ENCODE peak calls at places on chromosomes 11 and 22, in ten cellular contexts. One of them, this sample, is unnamed.
A peak's percentile ranks its signal among the peaks of the same experiment; 100 is the strongest.

GRCh38 chr11:128890543-128891409 is at the start of gene KCNJ5:
- DNase-seq in nucleus accumbens: peak; percentile 31
- DNase-seq in posterior cingulate gyrus: peak; percentile 39
- DNase-seq in NCI-H1417 treated with DMSO at 0.1 percent for 48 hours: peak; percentile 17
- DNase-seq in D721Med: no peak
- DNase-seq in fibroblast of villous mesenchyme: peak; percentile 17
- DNase-seq in HT1080: no peak
- DNase-seq in fibroblast of the aortic adventitia: peak; percentile 30
- DNase-seq in stimulated activated CD4-positive, alpha-beta T cell treated with anti-CD3 and anti-CD28 coated beads, Interleukin-2, amount 100 ng/mL, for 48 hours: no peak
- DNase-seq in GM04504: no peak
- DNase-seq in this sample: no peak

GRCh38 chr22:38700271-38700788 is 413 bp downstream of the JOSD1 start:
- DNase-seq in stimulated activated CD4-positive, alpha-beta T cell treated with anti-CD3 and anti-CD28 coated beads, Interleukin-2, amount 100 ng/mL, for 48 hours: no peak
- DNase-seq in nucleus accumbens: no peak
- DNase-seq in fibroblast of the aortic adventitia: peak; percentile 49
- DNase-seq in NCI-H1417 treated with DMSO at 0.1 percent for 48 hours: no peak
- DNase-seq in fibroblast of villous mesenchyme: peak; percentile 69
- DNase-seq in GM04504: no peak
- DNase-seq in D721Med: no peak
- DNase-seq in posterior cingulate gyrus: peak; percentile 18
- DNase-seq in HT1080: no peak
- DNase-seq in this sample: no peak

GRCh38 chr11:67117667-67118058 is 1.4 kb upstream of the KDM2A start:
- DNase-seq in stimulated activated CD4-positive, alpha-beta T cell treated with anti-CD3 and anti-CD28 coated beads, Interleukin-2, amount 100 ng/mL, for 48 hours: peak; percentile 45
- DNase-seq in HT1080: no peak
- DNase-seq in NCI-H1417 treated with DMSO at 0.1 percent for 48 hours: no peak
- DNase-seq in GM04504: no peak
- DNase-seq in nucleus accumbens: peak; percentile 28
- DNase-seq in fibroblast of villous mesenchyme: peak; percentile 20
- DNase-seq in posterior cingulate gyrus: no peak
- DNase-seq in fibroblast of the aortic adventitia: no peak
- DNase-seq in D721Med: no peak
- DNase-seq in this sample: no peak

GRCh38 chr11:1868636-1869291 is 15.9 kb downstream of the LSP1 start:
- DNase-seq in GM04504: no peak
- DNase-seq in fibroblast of villous mesenchyme: no peak
- DNase-seq in NCI-H1417 treated with DMSO at 0.1 percent for 48 hours: no peak
- DNase-seq in D721Med: no peak
- DNase-seq in nucleus accumbens: no peak
- DNase-seq in HT1080: no peak
- DNase-seq in fibroblast of the aortic adventitia: no peak
- DNase-seq in posterior cingulate gyrus: no peak
- DNase-seq in stimulated activated CD4-positive, alpha-beta T cell treated with anti-CD3 and anti-CD28 coated beads, Interleukin-2, amount 100 ng/mL, for 48 hours: no peak
- DNase-seq in this sample: no peak

GRCh38 chr22:24304067-24304675 is 33.5 kb downstream of the SPECC1L start:
- DNase-seq in stimulated activated CD4-positive, alpha-beta T cell treated with anti-CD3 and anti-CD28 coated beads, Interleukin-2, amount 100 ng/mL, for 48 hours: no peak
- DNase-seq in GM04504: no peak
- DNase-seq in fibroblast of the aortic adventitia: no peak
- DNase-seq in posterior cingulate gyrus: no peak
- DNase-seq in fibroblast of villous mesenchyme: no peak
- DNase-seq in D721Med: no peak
- DNase-seq in NCI-H1417 treated with DMSO at 0.1 percent for 48 hours: no peak
- DNase-seq in nucleus accumbens: no peak
- DNase-seq in HT1080: no peak
- DNase-seq in this sample: no peak

GRCh38 chr11:36257351-36257750 is 31.9 kb downstream of the COMMD9 start:
- DNase-seq in fibroblast of villous mesenchyme: peak; percentile 52
- DNase-seq in NCI-H1417 treated with DMSO at 0.1 percent for 48 hours: no peak
- DNase-seq in D721Med: no peak
- DNase-seq in HT1080: no peak
- DNase-seq in stimulated activated CD4-positive, alpha-beta T cell treated with anti-CD3 and anti-CD28 coated beads, Interleukin-2, amount 100 ng/mL, for 48 hours: no peak
- DNase-seq in posterior cingulate gyrus: no peak
- DNase-seq in nucleus accumbens: no peak
- DNase-seq in GM04504: no peak
- DNase-seq in fibroblast of the aortic adventitia: peak; percentile 13
- DNase-seq in this sample: no peak

GRCh38 chr11:69534166-69534530 is 52.7 kb downstream of the LINC01488 start:
- DNase-seq in D721Med: no peak
- DNase-seq in GM04504: no peak
- DNase-seq in HT1080: no peak
- DNase-seq in fibroblast of villous mesenchyme: no peak
- DNase-seq in NCI-H1417 treated with DMSO at 0.1 percent for 48 hours: no peak
- DNase-seq in fibroblast of the aortic adventitia: no peak
- DNase-seq in stimulated activated CD4-positive, alpha-beta T cell treated with anti-CD3 and anti-CD28 coated beads, Interleukin-2, amount 100 ng/mL, for 48 hours: no peak
- DNase-seq in posterior cingulate gyrus: no peak
- DNase-seq in nucleus accumbens: no peak
- DNase-seq in this sample: no peak

GRCh38 chr11:125274774-125275173 is 110.2 kb downstream of the PKNOX2 start:
- DNase-seq in stimulated activated CD4-positive, alpha-beta T cell treated with anti-CD3 and anti-CD28 coated beads, Interleukin-2, amount 100 ng/mL, for 48 hours: no peak
- DNase-seq in nucleus accumbens: no peak
- DNase-seq in NCI-H1417 treated with DMSO at 0.1 percent for 48 hours: no peak
- DNase-seq in GM04504: no peak
- DNase-seq in D721Med: no peak
- DNase-seq in fibroblast of villous mesenchyme: no peak
- DNase-seq in HT1080: no peak
- DNase-seq in fibroblast of the aortic adventitia: no peak
- DNase-seq in posterior cingulate gyrus: no peak
- DNase-seq in this sample: no peak

GRCh38 chr11:130168105-130168504 is 8.5 kb downstream of the ST14 start:
- DNase-seq in fibroblast of the aortic adventitia: peak; percentile 42
- DNase-seq in fibroblast of villous mesenchyme: no peak
- DNase-seq in posterior cingulate gyrus: no peak
- DNase-seq in stimulated activated CD4-positive, alpha-beta T cell treated with anti-CD3 and anti-CD28 coated beads, Interleukin-2, amount 100 ng/mL, for 48 hours: no peak
- DNase-seq in HT1080: peak; percentile 77
- DNase-seq in GM04504: no peak
- DNase-seq in NCI-H1417 treated with DMSO at 0.1 percent for 48 hours: no peak
- DNase-seq in nucleus accumbens: no peak
- DNase-seq in D721Med: no peak
- DNase-seq in this sample: no peak

GRCh38 chr11:133835258-133836075 is 9.8 kb downstream of the SPATA19 start:
- DNase-seq in HT1080: peak; percentile 70
- DNase-seq in stimulated activated CD4-positive, alpha-beta T cell treated with anti-CD3 and anti-CD28 coated beads, Interleukin-2, amount 100 ng/mL, for 48 hours: peak; percentile 25
- DNase-seq in NCI-H1417 treated with DMSO at 0.1 percent for 48 hours: peak; percentile 20
- DNase-seq in GM04504: peak; percentile 18
- DNase-seq in fibroblast of the aortic adventitia: peak; percentile 4
- DNase-seq in posterior cingulate gyrus: peak; percentile 58
- DNase-seq in D721Med: no peak
- DNase-seq in nucleus accumbens: peak; percentile 47
- DNase-seq in fibroblast of villous mesenchyme: peak; percentile 34
- DNase-seq in this sample: peak; percentile 42

This sample was measured in GM18507.